ENCODE peak calls at places on chromosomes 13 and 19, in seven cellular contexts. F is activated CD4-positive, alpha-beta T cell treated with anti-CD3 and anti-CD28 coated beads for 36 hours; W is mucosa of descending colon; H is left cardiac atrium; U is aorta; G is stimulated activated CD4-positive, alpha-beta T cell treated with anti-CD3 and anti-CD28 coated beads, Interleukin-12 subunit alpha, Interleukin-12 subunit beta, amount 100 ng/mL, for 4 hours; R is HT1080. O is an unnamed sample.

GRCh38 chr13:27969073-27969865 is at the start of gene CDX2:
- DNase-seq in F (no peak), W (peak), H (no peak), U (no peak), G (no peak), R (no peak), O (no peak)

GRCh38 chr13:32887617-32888016 is 128.6 kb upstream of the KL start:
- DNase-seq in F (no peak), W (no peak), H (no peak), U (no peak), G (no peak), R (no peak), O (no peak)

GRCh38 chr13:43136940-43137574 is 113.7 kb downstream of the DNAJC15 start:
- DNase-seq in F (no peak), W (no peak), H (no peak), U (no peak), G (no peak), R (no peak), O (no peak)

GRCh38 chr13:46211521-46212351 is at the start of gene LRRC63:
- DNase-seq in F (peak), W (peak), H (peak), U (peak), G (peak), R (peak), O (peak)

GRCh38 chr13:26133851-26134250 is 82.0 kb upstream of the SHISA2 start:
- DNase-seq in F (no peak), W (no peak), H (no peak), U (no peak), G (no peak), R (no peak), O (no peak)

GRCh38 chr19:18041054-18041453 is 33.1 kb downstream of the ARRDC2 start:
- DNase-seq in F (no peak), W (no peak), H (no peak), U (no peak), G (no peak), R (no peak), O (no peak)

GRCh38 chr19:10694706-10695105 is 6.5 kb upstream of the QTRT1 start:
- DNase-seq in F (no peak), W (no peak), H (no peak), U (no peak), G (no peak), R (no peak), O (no peak)

GRCh38 chr13:107743983-107744382 is 471.4 kb downstream of the LIG4 start:
- DNase-seq in F (no peak), W (no peak), H (no peak), U (no peak), G (no peak), R (peak), O (no peak)

GRCh38 chr19:46975918-46976782 is 43.5 kb upstream of the NPAS1 start:
- DNase-seq in F (no peak), W (peak), H (peak), U (peak), G (no peak), R (peak), O (peak)

GRCh38 chr13:95603887-95604533 is 40.5 kb downstream of the DZIP1 start:
- DNase-seq in F (no peak), W (peak), H (no peak), U (no peak), G (no peak), R (peak), O (peak)

GRCh38 chr13:85709072-85709471 is 90.1 kb downstream of the SLITRK6 start:
- DNase-seq in F (no peak), W (no peak), H (no peak), U (no peak), G (no peak), R (no peak), O (no peak)

GRCh38 chr19:51810228-51810627 is 15.3 kb downstream of the FPR3 start:
- DNase-seq in F (no peak), W (no peak), H (peak), U (no peak), G (no peak), R (peak), O (no peak)

GRCh38 chr19:1717200-1717969 is 35.9 kb upstream of the ONECUT3 start:
- DNase-seq in F (no peak), W (no peak), H (no peak), U (no peak), G (no peak), R (no peak), O (no peak)

GRCh38 chr13:19618925-19619324 is 14.5 kb upstream of the MPHOSPH8 start:
- DNase-seq in F (peak), W (peak), H (no peak), U (no peak), G (no peak), R (peak), O (peak)

GRCh38 chr19:49114630-49115363 is 627 bp downstream of the LIN7B start:
- DNase-seq in F (peak), W (peak), H (peak), U (peak), G (peak), R (no peak), O (no peak)

GRCh38 chr13:48110132-48110868 is 15.4 kb upstream of the MED4 start:
- DNase-seq in F (no peak), W (no peak), H (no peak), U (no peak), G (no peak), R (peak), O (no peak)

O was measured in kidney tubule cell.